ENCODE peak calls at places on chromosomes 16 and 17, in nine cellular contexts. One of them, this sample, is unnamed.

GRCh38 chr17:37781451-37781850 is 36.6 kb upstream of the HNF1B start:
- DNase-seq in effector memory CD4-positive, alpha-beta T cell: no peak
- DNase-seq in tibial artery: no peak
- DNase-seq in A549: no peak
- DNase-seq in skeletal muscle cell: no peak
- DNase-seq in fibroblast of lung: no peak
- DNase-seq in astrocyte: peak; percentile 19
- DNase-seq in epithelial cell of esophagus: no peak
- DNase-seq in hepatocyte: no peak
- DNase-seq in this sample: no peak

GRCh38 chr16:56912746-56913703 is 18.9 kb upstream of the HERPUD1 start:
- DNase-seq in astrocyte: peak; percentile 61
- DNase-seq in A549: no peak
- DNase-seq in epithelial cell of esophagus: peak; percentile 91
- DNase-seq in effector memory CD4-positive, alpha-beta T cell: no peak
- DNase-seq in hepatocyte: no peak
- DNase-seq in fibroblast of lung: peak; percentile 71
- DNase-seq in tibial artery: peak; percentile 61
- DNase-seq in skeletal muscle cell: peak; percentile 70
- DNase-seq in this sample: peak; percentile 64

GRCh38 chr17:80260791-80261158 is at the start of gene RNF213:
- DNase-seq in fibroblast of lung: peak; percentile 19
- DNase-seq in skeletal muscle cell: no peak
- DNase-seq in hepatocyte: peak; percentile 79
- DNase-seq in effector memory CD4-positive, alpha-beta T cell: peak; percentile 35
- DNase-seq in A549: no peak
- DNase-seq in tibial artery: peak; percentile 77
- DNase-seq in epithelial cell of esophagus: peak; percentile 24
- DNase-seq in astrocyte: no peak
- DNase-seq in this sample: peak; percentile 68

GRCh38 chr17:16929757-16930520 is 42.0 kb downstream of the TNFRSF13B start:
- DNase-seq in epithelial cell of esophagus: no peak
- DNase-seq in astrocyte: no peak
- DNase-seq in tibial artery: no peak
- DNase-seq in effector memory CD4-positive, alpha-beta T cell: no peak
- DNase-seq in A549: no peak
- DNase-seq in hepatocyte: no peak
- DNase-seq in skeletal muscle cell: no peak
- DNase-seq in fibroblast of lung: no peak
- DNase-seq in this sample: no peak

GRCh38 chr16:87442581-87442966 is 50.2 kb downstream of the ZCCHC14 start:
- DNase-seq in effector memory CD4-positive, alpha-beta T cell: no peak
- DNase-seq in skeletal muscle cell: no peak
- DNase-seq in tibial artery: no peak
- DNase-seq in astrocyte: peak; percentile 9
- DNase-seq in hepatocyte: no peak
- DNase-seq in fibroblast of lung: no peak
- DNase-seq in epithelial cell of esophagus: no peak
- DNase-seq in A549: no peak
- DNase-seq in this sample: no peak

GRCh38 chr16:68093816-68094613 is 8.8 kb downstream of the NFATC3 start:
- DNase-seq in tibial artery: no peak
- DNase-seq in epithelial cell of esophagus: peak; percentile 31
- DNase-seq in astrocyte: peak; percentile 15
- DNase-seq in skeletal muscle cell: no peak
- DNase-seq in A549: peak; percentile 34
- DNase-seq in fibroblast of lung: peak; percentile 67
- DNase-seq in hepatocyte: no peak
- DNase-seq in effector memory CD4-positive, alpha-beta T cell: no peak
- DNase-seq in this sample: no peak

GRCh38 chr17:82848022-82848592 is 8.3 kb upstream of the ZNF750 start:
- DNase-seq in A549: no peak
- DNase-seq in tibial artery: peak; percentile 67
- DNase-seq in fibroblast of lung: peak; percentile 82
- DNase-seq in hepatocyte: peak; percentile 50
- DNase-seq in astrocyte: peak; percentile 70
- DNase-seq in skeletal muscle cell: peak; percentile 60
- DNase-seq in epithelial cell of esophagus: peak; percentile 95
- DNase-seq in effector memory CD4-positive, alpha-beta T cell: peak; percentile 19
- DNase-seq in this sample: peak; percentile 94

GRCh38 chr16:27959914-27960313 is 103.6 kb downstream of the GSG1L start:
- DNase-seq in epithelial cell of esophagus: no peak
- DNase-seq in hepatocyte: no peak
- DNase-seq in skeletal muscle cell: no peak
- DNase-seq in astrocyte: no peak
- DNase-seq in tibial artery: no peak
- DNase-seq in effector memory CD4-positive, alpha-beta T cell: no peak
- DNase-seq in fibroblast of lung: no peak
- DNase-seq in A549: no peak
- DNase-seq in this sample: no peak

GRCh38 chr17:17467720-17468119 is 9.1 kb upstream of the MED9 start:
- DNase-seq in astrocyte: no peak
- DNase-seq in epithelial cell of esophagus: no peak
- DNase-seq in A549: peak; percentile 29
- DNase-seq in skeletal muscle cell: no peak
- DNase-seq in effector memory CD4-positive, alpha-beta T cell: no peak
- DNase-seq in tibial artery: no peak
- DNase-seq in hepatocyte: peak; percentile 74
- DNase-seq in fibroblast of lung: no peak
- DNase-seq in this sample: peak; percentile 89

GRCh38 chr16:77816293-77816692 is 27.9 kb downstream of the VAT1L start:
- DNase-seq in hepatocyte: no peak
- DNase-seq in effector memory CD4-positive, alpha-beta T cell: no peak
- DNase-seq in astrocyte: peak; percentile 62
- DNase-seq in epithelial cell of esophagus: no peak
- DNase-seq in skeletal muscle cell: peak; percentile 52
- DNase-seq in fibroblast of lung: peak; percentile 67
- DNase-seq in tibial artery: no peak
- DNase-seq in A549: no peak
- DNase-seq in this sample: peak; percentile 1

GRCh38 chr17:50100480-50100883 is 5.3 kb downstream of the PDK2 start:
- DNase-seq in tibial artery: no peak
- DNase-seq in effector memory CD4-positive, alpha-beta T cell: no peak
- DNase-seq in hepatocyte: no peak
- DNase-seq in epithelial cell of esophagus: no peak
- DNase-seq in astrocyte: no peak
- DNase-seq in A549: no peak
- DNase-seq in skeletal muscle cell: no peak
- DNase-seq in fibroblast of lung: no peak
- DNase-seq in this sample: peak; percentile 77

GRCh38 chr16:64920211-64920610 is 201.7 kb downstream of the CDH11 start:
- DNase-seq in epithelial cell of esophagus: no peak
- DNase-seq in fibroblast of lung: no peak
- DNase-seq in astrocyte: peak; percentile 50
- DNase-seq in tibial artery: no peak
- DNase-seq in A549: no peak
- DNase-seq in skeletal muscle cell: peak; percentile 56
- DNase-seq in hepatocyte: peak; percentile 22
- DNase-seq in effector memory CD4-positive, alpha-beta T cell: no peak
- DNase-seq in this sample: no peak

GRCh38 chr16:49484454-49484853 is 110.8 kb downstream of the C16orf78 start:
- DNase-seq in epithelial cell of esophagus: no peak
- DNase-seq in A549: no peak
- DNase-seq in fibroblast of lung: no peak
- DNase-seq in hepatocyte: peak; percentile 72
- DNase-seq in tibial artery: peak; percentile 83
- DNase-seq in astrocyte: no peak
- DNase-seq in effector memory CD4-positive, alpha-beta T cell: no peak
- DNase-seq in skeletal muscle cell: no peak
- DNase-seq in this sample: peak; percentile 27
- H3K4me3 ChIP-seq in epithelial cell of esophagus: no peak overlapping the region
- H3K4me3 ChIP-seq in A549: peak overlapping the region; percentile 17
- H3K4me3 ChIP-seq in fibroblast of lung: no peak overlapping the region
- H3K4me3 ChIP-seq in hepatocyte: no peak overlapping the region
- H3K4me3 ChIP-seq in tibial artery: peak overlapping the region; percentile 31
- H3K4me3 ChIP-seq in astrocyte: no peak overlapping the region
- H3K4me3 ChIP-seq in effector memory CD4-positive, alpha-beta T cell: no peak overlapping the region
- H3K4me3 ChIP-seq in skeletal muscle cell: no peak overlapping the region
- H3K4me3 ChIP-seq in this sample: no peak overlapping the region

GRCh38 chr17:64599827-64600226 is 62.3 kb downstream of the SMURF2 start:
- DNase-seq in tibial artery: no peak
- DNase-seq in epithelial cell of esophagus: no peak
- DNase-seq in astrocyte: no peak
- DNase-seq in hepatocyte: no peak
- DNase-seq in effector memory CD4-positive, alpha-beta T cell: no peak
- DNase-seq in A549: no peak
- DNase-seq in skeletal muscle cell: no peak
- DNase-seq in fibroblast of lung: no peak
- DNase-seq in this sample: no peak
- H3K4me3 ChIP-seq in tibial artery: no peak overlapping the region
- H3K4me3 ChIP-seq in epithelial cell of esophagus: no peak overlapping the region
- H3K4me3 ChIP-seq in astrocyte: no peak overlapping the region
- H3K4me3 ChIP-seq in hepatocyte: no peak overlapping the region
- H3K4me3 ChIP-seq in effector memory CD4-positive, alpha-beta T cell: no peak overlapping the region
- H3K4me3 ChIP-seq in A549: no peak overlapping the region
- H3K4me3 ChIP-seq in skeletal muscle cell: no peak overlapping the region
- H3K4me3 ChIP-seq in fibroblast of lung: no peak overlapping the region
- H3K4me3 ChIP-seq in this sample: no peak overlapping the region

GRCh38 chr16:1330931-1331711 is 2.3 kb upstream of the BAIAP3 start:
- DNase-seq in effector memory CD4-positive, alpha-beta T cell: no peak
- DNase-seq in A549: no peak
- DNase-seq in astrocyte: no peak
- DNase-seq in skeletal muscle cell: no peak
- DNase-seq in fibroblast of lung: no peak
- DNase-seq in tibial artery: no peak
- DNase-seq in hepatocyte: no peak
- DNase-seq in epithelial cell of esophagus: no peak
- DNase-seq in this sample: no peak
- H3K4me3 ChIP-seq in effector memory CD4-positive, alpha-beta T cell: peak overlapping the region; percentile 48
- H3K4me3 ChIP-seq in A549: no peak overlapping the region
- H3K4me3 ChIP-seq in astrocyte: no peak overlapping the region
- H3K4me3 ChIP-seq in skeletal muscle cell: no peak overlapping the region
- H3K4me3 ChIP-seq in fibroblast of lung: peak overlapping the region; percentile 21
- H3K4me3 ChIP-seq in tibial artery: peak overlapping the region; percentile 28
- H3K4me3 ChIP-seq in hepatocyte: no peak overlapping the region
- H3K4me3 ChIP-seq in epithelial cell of esophagus: no peak overlapping the region
- H3K4me3 ChIP-seq in this sample: peak overlapping the region; percentile 11

GRCh38 chr16:23838485-23839142 is 2.8 kb downstream of the PRKCB start:
- DNase-seq in skeletal muscle cell: no peak
- DNase-seq in A549: no peak
- DNase-seq in hepatocyte: no peak
- DNase-seq in effector memory CD4-positive, alpha-beta T cell: no peak
- DNase-seq in astrocyte: no peak
- DNase-seq in tibial artery: no peak
- DNase-seq in fibroblast of lung: no peak
- DNase-seq in epithelial cell of esophagus: no peak
- DNase-seq in this sample: peak; percentile 15
- H3K4me3 ChIP-seq in skeletal muscle cell: no peak overlapping the region
- H3K4me3 ChIP-seq in A549: no peak overlapping the region
- H3K4me3 ChIP-seq in hepatocyte: no peak overlapping the region
- H3K4me3 ChIP-seq in effector memory CD4-positive, alpha-beta T cell: no peak overlapping the region
- H3K4me3 ChIP-seq in astrocyte: no peak overlapping the region
- H3K4me3 ChIP-seq in tibial artery: no peak overlapping the region
- H3K4me3 ChIP-seq in fibroblast of lung: no peak overlapping the region
- H3K4me3 ChIP-seq in epithelial cell of esophagus: no peak overlapping the region
- H3K4me3 ChIP-seq in this sample: no peak overlapping the region

GRCh38 chr16:30054959-30055553 is 10.5 kb upstream of the ALDOA start:
- DNase-seq in astrocyte: no peak
- DNase-seq in epithelial cell of esophagus: peak; percentile 88
- DNase-seq in tibial artery: no peak
- DNase-seq in skeletal muscle cell: no peak
- DNase-seq in hepatocyte: no peak
- DNase-seq in A549: peak; percentile 67
- DNase-seq in fibroblast of lung: no peak
- DNase-seq in effector memory CD4-positive, alpha-beta T cell: no peak
- DNase-seq in this sample: peak; percentile 86
- H3K4me3 ChIP-seq in astrocyte: no peak overlapping the region
- H3K4me3 ChIP-seq in epithelial cell of esophagus: no peak overlapping the region
- H3K4me3 ChIP-seq in tibial artery: no peak overlapping the region
- H3K4me3 ChIP-seq in skeletal muscle cell: no peak overlapping the region
- H3K4me3 ChIP-seq in hepatocyte: no peak overlapping the region
- H3K4me3 ChIP-seq in A549: no peak overlapping the region
- H3K4me3 ChIP-seq in fibroblast of lung: no peak overlapping the region
- H3K4me3 ChIP-seq in effector memory CD4-positive, alpha-beta T cell: no peak overlapping the region
- H3K4me3 ChIP-seq in this sample: no peak overlapping the region